ENCODE peak calls at places on chromosomes 6 and 20, in four cellular contexts. One of them, this sample, is unnamed.
A peak's percentile ranks its signal among the peaks of the same experiment; 100 is the strongest.

GRCh38 chr6:163572612-163573011 is 158.1 kb downstream of the QKI start:
- DNase-seq in HCT116: no peak
- DNase-seq in upper lobe of left lung: no peak
- DNase-seq in stomach: no peak
- DNase-seq in this sample: no peak

GRCh38 chr20:8244637-8245036 is 112.6 kb downstream of the PLCB1 start:
- DNase-seq in HCT116: no peak
- DNase-seq in upper lobe of left lung: no peak
- DNase-seq in stomach: no peak
- DNase-seq in this sample: no peak

GRCh38 chr20:52893498-52893897 is 78.7 kb upstream of the TSHZ2 start:
- DNase-seq in HCT116: no peak
- DNase-seq in upper lobe of left lung: no peak
- DNase-seq in stomach: no peak
- DNase-seq in this sample: no peak

GRCh38 chr6:140300331-140300730 is 925.9 kb upstream of the CITED2 start:
- DNase-seq in HCT116: no peak
- DNase-seq in upper lobe of left lung: no peak
- DNase-seq in stomach: no peak
- DNase-seq in this sample: no peak

GRCh38 chr20:58048096-58048702 is 180.3 kb downstream of the ANKRD60 start:
- DNase-seq in HCT116: no peak
- DNase-seq in upper lobe of left lung: no peak
- DNase-seq in stomach: no peak
- DNase-seq in this sample: no peak

GRCh38 chr6:3202999-3203696 is 24.3 kb downstream of the TUBB2B start:
- DNase-seq in HCT116: no peak
- DNase-seq in upper lobe of left lung: no peak
- DNase-seq in stomach: no peak
- DNase-seq in this sample: no peak

GRCh38 chr20:63224272-63225081 is 8.5 kb upstream of the YTHDF1 start:
- DNase-seq in HCT116: no peak
- DNase-seq in upper lobe of left lung: peak; percentile 85
- DNase-seq in stomach: peak; percentile 74
- DNase-seq in this sample: no peak

GRCh38 chr6:150684715-150685459 is 85.2 kb downstream of the PLEKHG1 start:
- DNase-seq in HCT116: no peak
- DNase-seq in upper lobe of left lung: no peak
- DNase-seq in stomach: no peak
- DNase-seq in this sample: no peak

GRCh38 chr6:100719883-100720682 is 161.0 kb downstream of the ASCC3 start:
- DNase-seq in HCT116: peak; percentile 8
- DNase-seq in upper lobe of left lung: no peak
- DNase-seq in stomach: no peak
- DNase-seq in this sample: no peak

GRCh38 chr20:2914160-2914559 is 40.9 kb downstream of the PTPRA start:
- DNase-seq in HCT116: no peak
- DNase-seq in upper lobe of left lung: no peak
- DNase-seq in stomach: no peak
- DNase-seq in this sample: no peak

GRCh38 chr6:113466526-113466925 is 390.6 kb upstream of the MARCKS start:
- DNase-seq in HCT116: no peak
- DNase-seq in upper lobe of left lung: no peak
- DNase-seq in stomach: no peak
- DNase-seq in this sample: no peak

GRCh38 chr6:147222160-147222838 is 18.1 kb downstream of the STXBP5 start:
- DNase-seq in HCT116: no peak
- DNase-seq in upper lobe of left lung: no peak
- DNase-seq in stomach: no peak
- DNase-seq in this sample: no peak
- TF ChIP-seq POLR2AphosphoS5 in HCT116: no peak
- TF ChIP-seq POLR2AphosphoS5 in upper lobe of left lung: no peak
- TF ChIP-seq POLR2AphosphoS5 in stomach: no peak
- TF ChIP-seq POLR2AphosphoS5 in this sample: no peak

GRCh38 chr6:110528051-110528929 is 51.9 kb upstream of the SLC22A16 start:
- DNase-seq in HCT116: peak; percentile 56
- DNase-seq in upper lobe of left lung: no peak
- DNase-seq in stomach: peak; percentile 54
- DNase-seq in this sample: peak; percentile 30
- TF ChIP-seq POLR2AphosphoS5 in HCT116: no peak
- TF ChIP-seq POLR2AphosphoS5 in upper lobe of left lung: no peak
- TF ChIP-seq POLR2AphosphoS5 in stomach: no peak
- TF ChIP-seq POLR2AphosphoS5 in this sample: no peak

GRCh38 chr6:28280595-28281287 is 631 bp upstream of the PGBD1 start:
- DNase-seq in HCT116: no peak
- DNase-seq in upper lobe of left lung: no peak
- DNase-seq in stomach: no peak
- DNase-seq in this sample: no peak

GRCh38 chr6:28282923-28283322 is 1.6 kb downstream of the PGBD1 start:
- DNase-seq in HCT116: no peak
- DNase-seq in upper lobe of left lung: no peak
- DNase-seq in stomach: no peak
- DNase-seq in this sample: no peak

GRCh38 chr6:28277746-28278145 is 3.6 kb upstream of the PGBD1 start:
- DNase-seq in HCT116: no peak
- DNase-seq in upper lobe of left lung: no peak
- DNase-seq in stomach: no peak
- DNase-seq in this sample: no peak

GRCh38 chr6:28281288-28282064 is at the start of gene PGBD1:
- DNase-seq in HCT116: peak; percentile 13
- DNase-seq in upper lobe of left lung: peak; percentile 95
- DNase-seq in stomach: peak; percentile 72
- DNase-seq in this sample: peak; percentile 46
- TF ChIP-seq POLR2AphosphoS5 in HCT116: peak; percentile 65
- TF ChIP-seq POLR2AphosphoS5 in upper lobe of left lung: peak; percentile 30
- TF ChIP-seq POLR2AphosphoS5 in stomach: no peak
- TF ChIP-seq POLR2AphosphoS5 in this sample: no peak

GRCh38 chr20:43006651-43007375 is 182.9 kb downstream of the PTPRT start:
- DNase-seq in HCT116: no peak
- DNase-seq in upper lobe of left lung: no peak
- DNase-seq in stomach: no peak
- DNase-seq in this sample: no peak

GRCh38 chr20:43007525-43007924 is 182.2 kb downstream of the PTPRT start:
- DNase-seq in HCT116: no peak
- DNase-seq in upper lobe of left lung: no peak
- DNase-seq in stomach: no peak
- DNase-seq in this sample: no peak

GRCh38 chr20:43009497-43009896 is 180.2 kb downstream of the PTPRT start:
- DNase-seq in HCT116: no peak
- DNase-seq in upper lobe of left lung: no peak
- DNase-seq in stomach: no peak
- DNase-seq in this sample: no peak

GRCh38 chr20:43015566-43015965 is 174.1 kb downstream of the PTPRT start:
- DNase-seq in HCT116: no peak
- DNase-seq in upper lobe of left lung: no peak
- DNase-seq in stomach: no peak
- DNase-seq in this sample: no peak

GRCh38 chr20:43011491-43011890 is 178.2 kb downstream of the PTPRT start:
- DNase-seq in HCT116: no peak
- DNase-seq in upper lobe of left lung: no peak
- DNase-seq in stomach: no peak
- DNase-seq in this sample: no peak
- TF ChIP-seq POLR2AphosphoS5 in HCT116: no peak
- TF ChIP-seq POLR2AphosphoS5 in upper lobe of left lung: no peak
- TF ChIP-seq POLR2AphosphoS5 in stomach: no peak
- TF ChIP-seq POLR2AphosphoS5 in this sample: no peak

DNA sequence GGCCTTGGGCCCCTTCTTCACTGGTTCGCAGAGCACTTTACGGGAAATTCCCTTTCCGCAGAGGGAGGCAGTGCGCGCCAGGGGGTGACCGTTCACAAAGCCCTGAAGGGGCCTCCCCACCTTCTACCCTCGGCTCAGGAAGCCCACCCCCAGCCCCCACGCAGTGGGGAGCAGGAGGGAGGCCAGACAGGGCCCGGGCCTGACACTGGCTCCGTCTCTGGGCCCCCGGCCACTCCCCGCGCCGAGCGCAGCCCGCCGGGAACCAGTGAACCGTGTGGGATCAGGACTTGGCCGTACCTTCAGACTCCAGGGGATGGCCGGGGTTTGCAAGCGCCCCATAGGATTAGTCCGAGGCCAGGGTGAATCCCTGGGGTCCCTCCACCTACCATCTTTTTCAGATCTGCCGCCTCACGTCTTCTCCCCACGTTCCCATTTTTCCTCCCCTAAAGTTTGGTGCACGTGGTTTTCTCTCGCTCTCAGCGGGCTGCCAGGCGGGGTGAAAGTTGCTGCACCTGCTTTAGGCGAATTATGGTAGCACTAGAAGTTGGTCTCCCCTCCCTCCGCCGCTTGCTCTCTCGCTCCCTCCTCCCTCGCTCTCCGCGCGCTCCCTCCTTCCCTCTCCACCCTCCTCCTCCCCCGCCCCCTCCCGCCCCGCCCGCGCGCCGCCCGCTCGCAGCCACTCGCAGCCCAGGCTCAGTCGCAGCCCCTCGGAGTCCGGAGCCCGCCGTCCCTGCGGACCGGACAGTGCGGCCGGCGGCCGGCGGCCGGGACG is at the start of gene FOXP4:
- DNase-seq in HCT116: peak; percentile 85
- DNase-seq in upper lobe of left lung: peak; percentile 89
- DNase-seq in stomach: peak; percentile 91
- DNase-seq in this sample: peak; percentile 85
- TF ChIP-seq POLR2AphosphoS5 in HCT116: peak; percentile 36
- TF ChIP-seq POLR2AphosphoS5 in upper lobe of left lung: no peak
- TF ChIP-seq POLR2AphosphoS5 in stomach: no peak
- TF ChIP-seq POLR2AphosphoS5 in this sample: no peak

GRCh38 chr6:121597654-121598053 is 162.2 kb downstream of the GJA1 start:
- DNase-seq in HCT116: no peak
- DNase-seq in upper lobe of left lung: no peak
- DNase-seq in stomach: no peak
- DNase-seq in this sample: no peak

GRCh38 chr6:121596441-121596840 is 161.0 kb downstream of the GJA1 start:
- DNase-seq in HCT116: no peak
- DNase-seq in upper lobe of left lung: no peak
- DNase-seq in stomach: no peak
- DNase-seq in this sample: no peak

GRCh38 chr6:121603486-121603885 is 168.0 kb downstream of the GJA1 start:
- DNase-seq in HCT116: no peak
- DNase-seq in upper lobe of left lung: no peak
- DNase-seq in stomach: no peak
- DNase-seq in this sample: no peak

GRCh38 chr6:121595646-121596045 is 160.2 kb downstream of the GJA1 start:
- DNase-seq in HCT116: no peak
- DNase-seq in upper lobe of left lung: no peak
- DNase-seq in stomach: no peak
- DNase-seq in this sample: no peak

GRCh38 chr6:121600389-121601233 is 165.2 kb downstream of the GJA1 start:
- DNase-seq in HCT116: no peak
- DNase-seq in upper lobe of left lung: no peak
- DNase-seq in stomach: no peak
- DNase-seq in this sample: no peak
- TF ChIP-seq POLR2AphosphoS5 in HCT116: no peak
- TF ChIP-seq POLR2AphosphoS5 in upper lobe of left lung: no peak
- TF ChIP-seq POLR2AphosphoS5 in stomach: no peak
- TF ChIP-seq POLR2AphosphoS5 in this sample: no peak

GRCh38 chr6:21325201-21325856 is 268.2 kb upstream of the SOX4 start:
- DNase-seq in HCT116: no peak
- DNase-seq in upper lobe of left lung: no peak
- DNase-seq in stomach: no peak
- DNase-seq in this sample: no peak
- TF ChIP-seq POLR2AphosphoS5 in HCT116: no peak
- TF ChIP-seq POLR2AphosphoS5 in upper lobe of left lung: no peak
- TF ChIP-seq POLR2AphosphoS5 in stomach: no peak
- TF ChIP-seq POLR2AphosphoS5 in this sample: no peak

This sample was measured in GM12891.